ENCODE peak calls at places on chromosome 21, in ten cellular contexts. One of them, this sample, is unnamed.

GRCh38 chr21:43375827-43376795 is 50.8 kb downstream of the SIK1 start:
- DNase-seq in activated CD8-positive, alpha-beta memory T cell treated with anti-CD3 and anti-CD28 coated beads, Interleukin-2, amount 50 U/mL, for 4 hours: no peak
- DNase-seq in pons: no peak
- DNase-seq in GM04503: no peak
- DNase-seq in body of pancreas: no peak
- DNase-seq in endothelial cell: no peak
- DNase-seq in pulmonary artery endothelial cell: no peak
- DNase-seq in AG09319: no peak
- DNase-seq in NCI-H1105 treated with DMSO at 0.1 percent for 48 hours: no peak
- DNase-seq in EL: no peak
- DNase-seq in this sample: no peak

GRCh38 chr21:45263534-45263933 is 24.2 kb downstream of the POFUT2 start:
- DNase-seq in activated CD8-positive, alpha-beta memory T cell treated with anti-CD3 and anti-CD28 coated beads, Interleukin-2, amount 50 U/mL, for 4 hours: no peak
- DNase-seq in pons: no peak
- DNase-seq in GM04503: no peak
- DNase-seq in body of pancreas: no peak
- DNase-seq in endothelial cell: no peak
- DNase-seq in pulmonary artery endothelial cell: no peak
- DNase-seq in AG09319: no peak
- DNase-seq in NCI-H1105 treated with DMSO at 0.1 percent for 48 hours: no peak
- DNase-seq in EL: no peak
- DNase-seq in this sample: no peak

GRCh38 chr21:43268086-43268803 is 99.4 kb downstream of the CRYAA start:
- DNase-seq in activated CD8-positive, alpha-beta memory T cell treated with anti-CD3 and anti-CD28 coated beads, Interleukin-2, amount 50 U/mL, for 4 hours: no peak
- DNase-seq in pons: peak
- DNase-seq in GM04503: no peak
- DNase-seq in body of pancreas: no peak
- DNase-seq in endothelial cell: no peak
- DNase-seq in pulmonary artery endothelial cell: no peak
- DNase-seq in AG09319: no peak
- DNase-seq in NCI-H1105 treated with DMSO at 0.1 percent for 48 hours: no peak
- DNase-seq in EL: no peak
- DNase-seq in this sample: no peak

GRCh38 chr21:15212214-15212613 is 147.4 kb upstream of the NRIP1 start:
- DNase-seq in activated CD8-positive, alpha-beta memory T cell treated with anti-CD3 and anti-CD28 coated beads, Interleukin-2, amount 50 U/mL, for 4 hours: no peak
- DNase-seq in pons: peak
- DNase-seq in GM04503: no peak
- DNase-seq in body of pancreas: no peak
- DNase-seq in endothelial cell: no peak
- DNase-seq in pulmonary artery endothelial cell: no peak
- DNase-seq in AG09319: no peak
- DNase-seq in NCI-H1105 treated with DMSO at 0.1 percent for 48 hours: no peak
- DNase-seq in EL: no peak
- DNase-seq in this sample: no peak

GRCh38 chr21:37563641-37564340 is 197.2 kb downstream of the DYRK1A start:
- DNase-seq in activated CD8-positive, alpha-beta memory T cell treated with anti-CD3 and anti-CD28 coated beads, Interleukin-2, amount 50 U/mL, for 4 hours: peak
- DNase-seq in pons: peak
- DNase-seq in GM04503: peak
- DNase-seq in body of pancreas: peak
- DNase-seq in endothelial cell: peak
- DNase-seq in pulmonary artery endothelial cell: peak
- DNase-seq in AG09319: peak
- DNase-seq in NCI-H1105 treated with DMSO at 0.1 percent for 48 hours: peak
- DNase-seq in EL: peak
- DNase-seq in this sample: peak

GRCh38 chr21:16302851-16303282 is 573.1 kb downstream of the USP25 start:
- DNase-seq in activated CD8-positive, alpha-beta memory T cell treated with anti-CD3 and anti-CD28 coated beads, Interleukin-2, amount 50 U/mL, for 4 hours: no peak
- DNase-seq in pons: peak
- DNase-seq in GM04503: no peak
- DNase-seq in body of pancreas: no peak
- DNase-seq in endothelial cell: no peak
- DNase-seq in pulmonary artery endothelial cell: no peak
- DNase-seq in AG09319: no peak
- DNase-seq in NCI-H1105 treated with DMSO at 0.1 percent for 48 hours: no peak
- DNase-seq in EL: peak
- DNase-seq in this sample: peak

GRCh38 chr21:44092201-44092600 is 15.0 kb upstream of the PWP2 start:
- DNase-seq in activated CD8-positive, alpha-beta memory T cell treated with anti-CD3 and anti-CD28 coated beads, Interleukin-2, amount 50 U/mL, for 4 hours: no peak
- DNase-seq in pons: peak
- DNase-seq in GM04503: no peak
- DNase-seq in body of pancreas: no peak
- DNase-seq in endothelial cell: no peak
- DNase-seq in pulmonary artery endothelial cell: no peak
- DNase-seq in AG09319: no peak
- DNase-seq in NCI-H1105 treated with DMSO at 0.1 percent for 48 hours: no peak
- DNase-seq in EL: no peak
- DNase-seq in this sample: no peak

GRCh38 chr21:41630249-41630648 is 122.3 kb upstream of the TMPRSS2 start:
- DNase-seq in activated CD8-positive, alpha-beta memory T cell treated with anti-CD3 and anti-CD28 coated beads, Interleukin-2, amount 50 U/mL, for 4 hours: no peak
- DNase-seq in pons: no peak
- DNase-seq in GM04503: peak
- DNase-seq in body of pancreas: no peak
- DNase-seq in endothelial cell: no peak
- DNase-seq in pulmonary artery endothelial cell: no peak
- DNase-seq in AG09319: peak
- DNase-seq in NCI-H1105 treated with DMSO at 0.1 percent for 48 hours: no peak
- DNase-seq in EL: peak
- DNase-seq in this sample: peak

GRCh38 chr21:27268290-27268689 is 301.4 kb upstream of the ADAMTS5 start:
- DNase-seq in activated CD8-positive, alpha-beta memory T cell treated with anti-CD3 and anti-CD28 coated beads, Interleukin-2, amount 50 U/mL, for 4 hours: no peak
- DNase-seq in pons: no peak
- DNase-seq in GM04503: peak
- DNase-seq in body of pancreas: no peak
- DNase-seq in endothelial cell: no peak
- DNase-seq in pulmonary artery endothelial cell: no peak
- DNase-seq in AG09319: no peak
- DNase-seq in NCI-H1105 treated with DMSO at 0.1 percent for 48 hours: no peak
- DNase-seq in EL: peak
- DNase-seq in this sample: peak

GRCh38 chr21:33196956-33197374 is 32.8 kb upstream of the IFNAR2 start:
- DNase-seq in activated CD8-positive, alpha-beta memory T cell treated with anti-CD3 and anti-CD28 coated beads, Interleukin-2, amount 50 U/mL, for 4 hours: peak
- DNase-seq in pons: peak
- DNase-seq in GM04503: no peak
- DNase-seq in body of pancreas: peak
- DNase-seq in endothelial cell: peak
- DNase-seq in pulmonary artery endothelial cell: no peak
- DNase-seq in AG09319: no peak
- DNase-seq in NCI-H1105 treated with DMSO at 0.1 percent for 48 hours: peak
- DNase-seq in EL: peak
- DNase-seq in this sample: peak

This sample was measured in stromal cell of bone marrow.